ENCODE peak calls at places on chromosome 3, in seven cellular contexts. U, S, V, X, K, Q and O are unnamed samples.
A peak's percentile ranks its signal among the peaks of the same experiment; 100 is the strongest.

GRCh38 chr3:82133070-82133606 is 371.7 kb upstream of the GBE1 start:
- DNase-seq in U (no peak), S (no peak), V (peak; percentile 61), X (peak; percentile 53), K (peak; percentile 30), Q (peak; percentile 44), O (no peak)

GRCh38 chr3:123287962-123288302 is 86.2 kb downstream of the SEC22A start:
- DNase-seq in U (no peak), S (no peak), V (no peak), X (peak; percentile 52), K (no peak), Q (no peak), O (no peak)

GRCh38 chr3:48564022-48564421 is 441 bp upstream of the UCN2 start:
- DNase-seq in U (no peak), S (peak; percentile 82), V (peak; percentile 92), X (no peak), K (no peak), Q (no peak), O (no peak)

GRCh38 chr3:65347166-65347565 is 659.4 kb upstream of the ADAMTS9 start:
- DNase-seq in U (no peak), S (no peak), V (no peak), X (no peak), K (no peak), Q (no peak), O (no peak)

GRCh38 chr3:193665370-193665989 is 72.5 kb downstream of the OPA1 start:
- DNase-seq in U (peak; percentile 74), S (no peak), V (peak; percentile 40), X (peak; percentile 26), K (no peak), Q (no peak), O (no peak)

GRCh38 chr3:64426551-64426950 is 201.3 kb upstream of the PRICKLE2 start:
- DNase-seq in U (no peak), S (no peak), V (no peak), X (no peak), K (no peak), Q (no peak), O (no peak)

GRCh38 chr3:62161306-62161705 is 212.0 kb downstream of the FEZF2 start:
- DNase-seq in U (no peak), S (no peak), V (peak; percentile 37), X (no peak), K (no peak), Q (no peak), O (no peak)

GRCh38 chr3:71160800-71161546 is 422.6 kb downstream of the FOXP1 start:
- DNase-seq in U (no peak), S (no peak), V (peak; percentile 36), X (no peak), K (no peak), Q (no peak), O (no peak)

GRCh38 chr3:142597898-142598297 is 1.7 kb downstream of the PLS1 start:
- DNase-seq in U (no peak), S (no peak), V (no peak), X (no peak), K (no peak), Q (peak; percentile 57), O (no peak)

GRCh38 chr3:48184299-48184698 is 3.9 kb downstream of the CDC25A start:
- DNase-seq in U (no peak), S (no peak), V (no peak), X (no peak), K (no peak), Q (no peak), O (no peak)

GRCh38 chr3:146491303-146491702 is 21.9 kb upstream of the PLSCR2 start:
- DNase-seq in U (no peak), S (no peak), V (peak; percentile 68), X (no peak), K (no peak), Q (no peak), O (no peak)

GRCh38 chr3:107346559-107346958 is 30.7 kb upstream of the CCDC54 start:
- DNase-seq in U (no peak), S (no peak), V (no peak), X (no peak), K (no peak), Q (no peak), O (no peak)

GRCh38 chr3:194579091-194579606 is 54.1 kb downstream of the TMEM44 start:
- DNase-seq in U (no peak), S (no peak), V (no peak), X (no peak), K (no peak), Q (no peak), O (peak; percentile 45)

GRCh38 chr3:35932995-35933394 is 293.7 kb downstream of the ARPP21 start:
- DNase-seq in U (no peak), S (peak; percentile 72), V (peak; percentile 87), X (peak; percentile 12), K (no peak), Q (peak; percentile 8), O (no peak)

GRCh38 chr3:11154036-11154952 is at the start of gene HRH1:
- DNase-seq in U (no peak), S (peak; percentile 21), V (peak; percentile 44), X (no peak), K (no peak), Q (no peak), O (no peak)

GRCh38 chr3:190225186-190225692 is 97.0 kb downstream of the CLDN1 start:
- DNase-seq in U (peak; percentile 28), S (no peak), V (peak; percentile 57), X (no peak), K (no peak), Q (peak; percentile 30), O (no peak)

GRCh38 chr3:163058190-163058854 is 1561.7 kb downstream of the OTOL1 start:
- DNase-seq in U (no peak), S (no peak), V (peak; percentile 29), X (no peak), K (no peak), Q (no peak), O (no peak)

GRCh38 chr3:17585561-17586325 is 156.7 kb downstream of the TBC1D5 start:
- DNase-seq in U (no peak), S (no peak), V (no peak), X (no peak), K (no peak), Q (no peak), O (no peak)

GRCh38 chr3:5053021-5053831 is 68.9 kb upstream of the ARL8B start:
- DNase-seq in U (no peak), S (no peak), V (peak; percentile 80), X (no peak), K (no peak), Q (peak; percentile 10), O (no peak)

GRCh38 chr3:142165194-142165593 is 15.8 kb upstream of the TFDP2 start:
- DNase-seq in U (no peak), S (no peak), V (peak; percentile 63), X (no peak), K (no peak), Q (no peak), O (no peak)